ENCODE peak calls at places on chromosomes 7 and 10, in ten cellular contexts. H is ovary; F is CD4-positive, alpha-beta T cell; V is body of pancreas; P is pancreas; C is GM23338; B is ascending aorta; G is lower lobe of right lung; I is IMR-90; U is mammary epithelial cell. A is an unnamed sample. For H3K27me3, the result is how much of the 10 kb centered on the place peaks cover.

GRCh38 chr10:15852111-15852557 is 8.2 kb downstream of the MINDY3 start:
- DNase-seq in P (no peak), U (no peak), I (no peak), H (no peak), V (no peak), B (no peak), C (no peak), F (no peak), G (no peak), A (no peak)

GRCh38 chr10:121157998-121158397 is 306.8 kb downstream of the WDR11 start:
- DNase-seq in I (no peak), G (peak), B (no peak), V (peak), H (peak), U (peak), P (no peak), F (no peak), C (no peak), A (no peak)

GRCh38 chr10:74977913-74978847 is 133.3 kb upstream of the SAMD8 start:
- DNase-seq in B (no peak), H (no peak), C (no peak), I (no peak), U (no peak), G (no peak), F (no peak), P (no peak), V (no peak), A (peak)

GRCh38 chr10:119370972-119371703 is 163.8 kb downstream of the GRK5 start:
- DNase-seq in V (no peak), F (no peak), H (no peak), C (no peak), U (peak), G (no peak), B (no peak), I (peak), P (no peak), A (no peak)

GRCh38 chr7:112080441-112080840 is 125.8 kb downstream of the DOCK4 start:
- DNase-seq in I (peak), P (no peak), F (no peak), C (no peak), B (no peak), V (no peak), U (peak), H (no peak), G (no peak), A (no peak)

GRCh38 chr7:51034531-51035264 is 252.0 kb upstream of the GRB10 start:
- DNase-seq in I (peak), P (no peak), C (peak), G (no peak), F (no peak), V (peak), H (no peak), B (no peak), U (peak), A (no peak)

GRCh38 chr10:69732147-69732825 is 69.4 kb upstream of the COL13A1 start:
- DNase-seq in G (no peak), H (no peak), I (no peak), B (no peak), P (no peak), C (no peak), U (no peak), F (no peak), V (no peak), A (no peak)

GRCh38 chr7:130180571-130180971 is 24.6 kb downstream of the TMEM209 start:
- DNase-seq in H (no peak), C (no peak), G (no peak), P (no peak), F (no peak), V (no peak), B (no peak), I (peak), U (peak), A (no peak)

GRCh38 chr7:155203059-155203881 is 94.4 kb upstream of the INSIG1 start:
- DNase-seq in U (no peak), B (no peak), C (no peak), F (no peak), G (no peak), P (peak), I (no peak), H (no peak), V (no peak), A (no peak)

GRCh38 chr7:45021604-45022296 is 21.7 kb downstream of the CCM2 start:
- DNase-seq in H (no peak), P (no peak), C (no peak), B (no peak), I (peak), V (no peak), F (no peak), U (peak), G (no peak), A (no peak)

GRCh38 chr10:78645053-78645787 is 423.5 kb upstream of the ZMIZ1 start:
- DNase-seq in B (no peak), H (no peak), F (no peak), V (no peak), I (no peak), G (no peak), P (no peak), U (no peak), C (no peak), A (no peak)

GRCh38 chr7:135930565-135931423 is 46.4 kb downstream of the MTPN start:
- DNase-seq in C (peak), V (no peak), H (no peak), B (no peak), F (no peak), U (no peak), P (no peak), I (peak), G (no peak), A (no peak)

GRCh38 chr7:37571806-37572205 is 111.8 kb upstream of the GPR141 start:
- DNase-seq in C (no peak), G (no peak), I (no peak), V (no peak), U (no peak), B (no peak), F (no peak), H (no peak), P (no peak), A (no peak)

GRCh38 chr7:70738080-70738479 is 393.9 kb upstream of the GALNT17 start:
- DNase-seq in C (peak), B (no peak), I (peak), F (no peak), P (no peak), V (no peak), U (peak), G (no peak), H (peak), A (no peak)

GRCh38 chr10:98391578-98391991 is 23.4 kb downstream of the PYROXD2 start:
- DNase-seq in V (no peak), B (no peak), U (peak), P (no peak), C (no peak), I (peak), F (no peak), G (no peak), H (peak), A (no peak)

GRCh38 chr10:131896403-131896802 is 4.4 kb upstream of the PPP2R2D start:
- DNase-seq in H (no peak), V (no peak), C (no peak), P (no peak), G (no peak), B (no peak), F (no peak), I (no peak), U (no peak), A (peak)

GRCh38 chr7:151115836-151116418 is 29.7 kb downstream of the AGAP3 start:
- DNase-seq in U (peak), I (no peak), V (peak), B (no peak), G (peak), H (no peak), F (no peak), P (peak), C (peak), A (no peak)

GRCh38 chr10:70376436-70377378 is 5.7 kb downstream of the LRRC20 start:
- DNase-seq in U (peak), I (no peak), B (no peak), P (no peak), C (no peak), V (no peak), F (no peak), G (no peak), H (no peak), A (no peak)

GRCh38 chr10:33861833-33862232 is 527.4 kb upstream of the NRP1 start:
- DNase-seq in B (no peak), C (no peak), G (no peak), I (no peak), V (no peak), U (no peak), P (no peak), H (no peak), F (no peak), A (no peak)

GRCh38 chr7:154953006-154953684 is 49.8 kb downstream of the PAXIP1 start:
- DNase-seq in I (peak), P (peak), G (peak), H (no peak), V (peak), C (peak), U (peak), F (peak), B (no peak), A (peak)

GRCh38 chr10:64041989-64042490 is 520.8 kb downstream of the REEP3 start:
- DNase-seq in I (no peak), P (peak), B (no peak), V (no peak), H (no peak), C (no peak), U (no peak), F (no peak), G (no peak), A (no peak)

GRCh38 chr7:101940830-101941229 is 123.4 kb downstream of the CUX1 start:
- DNase-seq in C (peak), U (no peak), H (no peak), B (no peak), F (no peak), V (peak), I (no peak), G (no peak), P (no peak), A (no peak)

GRCh38 chr10:1540144-1540543 is 197.2 kb downstream of the ADARB2 start:
- DNase-seq in F (no peak), V (no peak), P (no peak), C (no peak), I (no peak), B (no peak), U (no peak), H (no peak), G (no peak), A (no peak)

GRCh38 chr7:84144480-84144879 is 50.1 kb downstream of the SEMA3A start:
- DNase-seq in H (no peak), U (no peak), B (no peak), V (no peak), I (peak), G (no peak), F (no peak), C (peak), P (no peak), A (no peak)

GRCh38 chr10:69801434-69802315 is at the start of gene COL13A1:
- DNase-seq in C (peak), I (peak), H (peak), B (no peak), F (no peak), G (peak), U (peak), P (peak), V (peak), A (no peak)

GRCh38 chr10:79473511-79474095 is 28.2 kb upstream of the ZCCHC24 start:
- DNase-seq in I (no peak), G (no peak), B (no peak), H (no peak), C (no peak), F (no peak), P (no peak), V (no peak), U (no peak), A (no peak)

GRCh38 chr10:125687507-125688185 is 4.7 kb upstream of the TEX36 start:
- DNase-seq in I (no peak), B (no peak), C (no peak), F (no peak), G (no peak), H (no peak), V (no peak), P (no peak), U (peak), A (no peak)

GRCh38 chr10:24661374-24661773 is 62.3 kb downstream of the ARHGAP21 start:
- DNase-seq in V (no peak), P (no peak), F (no peak), C (no peak), B (no peak), I (no peak), H (no peak), U (no peak), G (no peak), A (no peak)

GRCh38 chr7:73387908-73388414 is 45.6 kb upstream of the FZD9 start:
- DNase-seq in H (no peak), G (no peak), P (no peak), F (no peak), I (no peak), B (no peak), V (no peak), U (no peak), C (no peak), A (no peak)

GRCh38 chr10:87659571-87660483 is at the start of gene PAPSS2:
- DNase-seq in G (peak), P (peak), B (no peak), C (peak), H (peak), I (peak), U (peak), F (peak), V (peak), A (no peak)

GRCh38 chr10:98085238-98085637 is 49.2 kb upstream of the R3HCC1L start:
- DNase-seq in I (no peak), G (no peak), P (no peak), V (no peak), F (no peak), H (no peak), C (no peak), B (no peak), U (no peak), A (no peak)

GRCh38 chr10:72319416-72320254 is 35.1 kb downstream of the DNAJB12 start:
- DNase-seq in C (peak), B (peak), I (peak), P (peak), V (peak), F (peak), U (peak), H (peak), G (peak), A (peak)

GRCh38 chr7:143485500-143485899 is 7.8 kb downstream of the TAS2R41 start:
- DNase-seq in I (peak), V (no peak), C (no peak), H (no peak), B (no peak), F (no peak), G (peak), U (no peak), P (no peak), A (no peak)

GRCh38 chr10:110399163-110400094 is 94.7 kb upstream of the SMNDC1 start:
- DNase-seq in V (peak), B (no peak), C (no peak), P (peak), I (peak), H (no peak), G (no peak), F (no peak), U (peak), A (no peak)

GRCh38 chr10:126576336-126576735 is 94.2 kb downstream of the C10orf90 start:
- DNase-seq in V (no peak), F (no peak), C (no peak), U (no peak), I (peak), H (no peak), B (no peak), G (no peak), P (no peak), A (no peak)

GRCh38 chr10:6920072-6921019 is 340.3 kb upstream of the PRKCQ start:
- DNase-seq in F (peak), C (peak), G (peak), B (peak), U (peak), P (peak), I (peak), H (peak), V (peak), A (peak)

GRCh38 chr10:59037018-59037389 is 139.4 kb upstream of the PHYHIPL start:
- DNase-seq in V (no peak), G (no peak), C (no peak), I (no peak), B (no peak), F (no peak), P (no peak), U (no peak), H (no peak), A (no peak)

GRCh38 chr10:70258216-70258615 is 25.0 kb upstream of the PPA1 start:
- DNase-seq in G (no peak), C (no peak), I (no peak), V (no peak), F (no peak), H (no peak), B (no peak), U (no peak), P (no peak), A (no peak)

DNA sequence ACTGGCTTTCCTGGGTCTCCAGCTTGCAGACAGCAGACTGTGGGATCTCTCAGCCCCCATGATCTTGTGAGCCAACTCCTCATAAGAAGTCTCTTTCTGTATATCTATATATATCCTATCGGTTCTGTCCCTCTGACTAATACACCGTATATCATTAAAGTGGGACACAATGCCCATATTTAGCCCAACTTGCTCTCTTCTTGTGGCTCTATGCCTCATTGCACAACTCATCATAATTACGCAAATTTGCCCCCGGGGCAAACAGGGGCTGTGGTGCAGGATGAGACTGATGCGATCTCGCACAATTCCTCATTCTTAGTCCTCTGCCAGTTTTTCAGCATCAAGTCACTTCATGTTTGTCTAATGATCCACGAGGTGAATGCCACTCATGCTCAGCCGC is 183.2 kb downstream of the PRPF18 start:
- DNase-seq in P (no peak), H (no peak), F (no peak), G (no peak), C (no peak), B (no peak), U (peak), V (no peak), I (peak), A (no peak)
- H3K27ac ChIP-seq in P (no peak), H (no peak), F (no peak), G (no peak), C (no peak), B (no peak), U (peak), V (no peak), I (no peak), A (no peak)

GRCh38 chr10:123760648-123761428 is 94.7 kb downstream of the GPR26 start:
- DNase-seq in U (peak), I (no peak), P (no peak), H (no peak), F (no peak), B (no peak), V (no peak), G (no peak), C (no peak), A (no peak)
- H3K27me3 ChIP-seq in U (under half), I (under half), P (under half), H (under half), F (under half), B (under half), V (under half), G (under half), C (under half), A (under half)

DNA sequence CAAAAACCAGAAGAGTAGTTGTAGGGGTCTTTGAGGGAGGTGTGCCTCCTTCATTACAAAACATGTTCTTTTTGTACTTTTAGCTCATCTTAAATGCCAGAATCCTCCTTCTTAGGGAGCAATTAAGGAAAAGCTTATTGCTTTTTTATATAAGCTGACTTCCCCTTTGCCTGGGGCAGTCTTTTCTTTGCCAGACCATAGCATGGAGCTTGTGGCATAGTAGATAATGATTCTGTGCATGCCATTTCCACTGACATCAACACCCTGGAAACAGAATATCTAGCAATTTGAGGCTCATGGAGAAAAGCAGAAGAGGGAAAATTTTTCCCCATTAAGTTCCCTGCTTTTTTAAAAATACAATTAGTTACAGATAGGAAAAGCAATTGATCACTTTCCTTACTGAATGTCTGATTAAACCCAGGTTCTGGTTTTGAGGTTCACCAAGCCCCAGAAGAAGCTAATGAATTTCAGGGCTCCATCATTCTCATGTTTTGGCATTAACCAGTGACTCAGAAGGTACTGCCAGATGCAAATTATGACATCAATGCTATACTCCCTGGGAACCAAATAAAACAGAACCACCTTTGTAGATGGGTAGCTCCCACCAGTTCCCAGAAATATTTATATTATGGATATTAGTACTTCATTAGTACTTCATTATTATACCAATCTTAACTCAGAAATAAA is 410.6 kb downstream of the KCNMA1 start:
- DNase-seq in I (peak), V (no peak), U (peak), G (no peak), C (no peak), H (no peak), B (no peak), P (no peak), F (no peak), A (no peak)
- H3K27ac ChIP-seq in I (no peak), V (no peak), U (no peak), G (no peak), C (no peak), H (no peak), B (no peak), P (peak), F (no peak), A (no peak)

GRCh38 chr7:158141221-158141582 is 446.4 kb downstream of the PTPRN2 start:
- DNase-seq in F (no peak), P (no peak), I (no peak), G (no peak), H (no peak), U (no peak), V (no peak), C (no peak), B (no peak), A (no peak)
- H3K27me3 ChIP-seq in F (under half), P (under half), I (under half), G (under half), H (under half), U (under half), V (under half), C (under half), B (under half), A (under half)

GRCh38 chr10:129604333-129605032 is 137.4 kb downstream of the MGMT start:
- DNase-seq in H (no peak), B (no peak), G (no peak), F (no peak), U (no peak), C (no peak), P (no peak), I (no peak), V (no peak), A (no peak)
- H3K27ac ChIP-seq in H (no peak), B (no peak), G (no peak), F (no peak), U (no peak), C (no peak), P (no peak), I (no peak), V (no peak), A (no peak)

GRCh38 chr10:21526184-21526951 is 886 bp upstream of the SKIDA1 start:
- DNase-seq in C (peak), G (peak), V (peak), I (peak), P (peak), U (peak), B (peak), H (peak), F (peak), A (peak)

GRCh38 chr10:21526952-21527633 is 1.6 kb upstream of the SKIDA1 start:
- DNase-seq in I (peak), H (peak), F (peak), B (no peak), P (peak), V (peak), G (peak), U (peak), C (peak), A (peak)

GRCh38 chr10:21528452-21529235 is 3.2 kb upstream of the SKIDA1 start:
- DNase-seq in B (no peak), P (no peak), F (no peak), H (no peak), I (no peak), U (no peak), V (no peak), C (no peak), G (no peak), A (no peak)

GRCh38 chr10:21529236-21529910 is 3.9 kb upstream of the SKIDA1 start:
- DNase-seq in P (no peak), G (no peak), U (no peak), H (no peak), C (no peak), B (no peak), V (no peak), F (no peak), I (no peak), A (no peak)

GRCh38 chr10:21527634-21528451 is 2.4 kb upstream of the SKIDA1 start:
- DNase-seq in I (peak), F (no peak), H (no peak), C (no peak), P (no peak), B (no peak), G (no peak), V (no peak), U (peak), A (no peak)
- H3K27me3 ChIP-seq in I (under half), F (under half), H (under half), C (under half), P (under half), B (under half), G (under half), V (under half), U (under half), A (under half)

A was measured in CD8-positive, alpha-beta memory T cell.